ENCODE peak calls at places on chromosomes 3 and 15, in six cellular contexts. One of them, this sample, is unnamed.

GRCh38 chr15:82845686-82846085 is 36.3 kb downstream of the WHAMM start:
- DNase-seq in neural progenitor cell: no peak
- DNase-seq in SK-N-SH: no peak
- DNase-seq in PC-3: no peak
- DNase-seq in MM.1S: no peak
- DNase-seq in HCT116: no peak
- DNase-seq in this sample: no peak

GRCh38 chr15:39318231-39318630 is 262.6 kb upstream of the THBS1 start:
- DNase-seq in neural progenitor cell: no peak
- DNase-seq in SK-N-SH: no peak
- DNase-seq in PC-3: no peak
- DNase-seq in MM.1S: no peak
- DNase-seq in HCT116: no peak
- DNase-seq in this sample: no peak

GRCh38 chr15:66692808-66693596 is 9.0 kb upstream of the SMAD6 start:
- DNase-seq in neural progenitor cell: no peak
- DNase-seq in SK-N-SH: no peak
- DNase-seq in PC-3: no peak
- DNase-seq in MM.1S: no peak
- DNase-seq in HCT116: no peak
- DNase-seq in this sample: no peak

GRCh38 chr15:42141795-42142667 is 14.4 kb downstream of the PLA2G4F start:
- DNase-seq in neural progenitor cell: no peak
- DNase-seq in SK-N-SH: no peak
- DNase-seq in PC-3: no peak
- DNase-seq in MM.1S: no peak
- DNase-seq in HCT116: no peak
- DNase-seq in this sample: no peak

GRCh38 chr15:85412956-85413854 is 32.8 kb downstream of the AKAP13 start:
- DNase-seq in neural progenitor cell: no peak
- DNase-seq in SK-N-SH: peak; percentile 27
- DNase-seq in PC-3: peak; percentile 94
- DNase-seq in MM.1S: peak; percentile 92
- DNase-seq in HCT116: peak; percentile 88
- DNase-seq in this sample: peak; percentile 94

GRCh38 chr3:128328546-128329458 is 137.9 kb downstream of the DNAJB8 start:
- DNase-seq in neural progenitor cell: no peak
- DNase-seq in SK-N-SH: no peak
- DNase-seq in PC-3: no peak
- DNase-seq in MM.1S: no peak
- DNase-seq in HCT116: no peak
- DNase-seq in this sample: no peak

GRCh38 chr3:188051801-188052228 is 102.1 kb upstream of the LPP start:
- DNase-seq in neural progenitor cell: no peak
- DNase-seq in SK-N-SH: no peak
- DNase-seq in PC-3: no peak
- DNase-seq in MM.1S: no peak
- DNase-seq in HCT116: no peak
- DNase-seq in this sample: no peak

GRCh38 chr3:14216257-14217048 is 37.8 kb downstream of the LSM3 start:
- DNase-seq in neural progenitor cell: peak; percentile 76
- DNase-seq in SK-N-SH: peak; percentile 85
- DNase-seq in PC-3: no peak
- DNase-seq in MM.1S: no peak
- DNase-seq in HCT116: no peak
- DNase-seq in this sample: no peak

GRCh38 chr3:192675958-192676649 is 51.2 kb downstream of the FGF12 start:
- DNase-seq in neural progenitor cell: no peak
- DNase-seq in SK-N-SH: no peak
- DNase-seq in PC-3: no peak
- DNase-seq in MM.1S: no peak
- DNase-seq in HCT116: no peak
- DNase-seq in this sample: no peak

GRCh38 chr15:32029409-32029861 is 880 bp upstream of the CHRNA7 start:
- DNase-seq in neural progenitor cell: peak; percentile 80
- DNase-seq in SK-N-SH: peak; percentile 80
- DNase-seq in PC-3: no peak
- DNase-seq in MM.1S: peak; percentile 18
- DNase-seq in HCT116: no peak
- DNase-seq in this sample: peak; percentile 4

GRCh38 chr15:100661161-100661560 is 58.8 kb downstream of the ASB7 start:
- DNase-seq in neural progenitor cell: no peak
- DNase-seq in SK-N-SH: no peak
- DNase-seq in PC-3: no peak
- DNase-seq in MM.1S: no peak
- DNase-seq in HCT116: no peak
- DNase-seq in this sample: no peak

GRCh38 chr15:31590609-31591008 is 264.0 kb downstream of the KLF13 start:
- DNase-seq in neural progenitor cell: no peak
- DNase-seq in SK-N-SH: no peak
- DNase-seq in PC-3: no peak
- DNase-seq in MM.1S: no peak
- DNase-seq in HCT116: no peak
- DNase-seq in this sample: no peak

GRCh38 chr3:18544135-18544534 is 119.0 kb upstream of the SATB1 start:
- DNase-seq in neural progenitor cell: no peak
- DNase-seq in SK-N-SH: peak; percentile 16
- DNase-seq in PC-3: no peak
- DNase-seq in MM.1S: no peak
- DNase-seq in HCT116: no peak
- DNase-seq in this sample: no peak

GRCh38 chr3:15347737-15348110 is 15.3 kb upstream of the SH3BP5 start:
- DNase-seq in neural progenitor cell: no peak
- DNase-seq in SK-N-SH: no peak
- DNase-seq in PC-3: no peak
- DNase-seq in MM.1S: no peak
- DNase-seq in HCT116: no peak
- DNase-seq in this sample: no peak

GRCh38 chr3:136751259-136752045 is 726 bp downstream of the STAG1 start:
- DNase-seq in neural progenitor cell: peak; percentile 94
- DNase-seq in SK-N-SH: peak; percentile 86
- DNase-seq in PC-3: peak; percentile 54
- DNase-seq in MM.1S: peak; percentile 69
- DNase-seq in HCT116: no peak
- DNase-seq in this sample: peak; percentile 84

GRCh38 chr15:91940466-91941381 is 87.2 kb downstream of the SLCO3A1 start:
- DNase-seq in neural progenitor cell: no peak
- DNase-seq in SK-N-SH: peak; percentile 45
- DNase-seq in PC-3: no peak
- DNase-seq in MM.1S: no peak
- DNase-seq in HCT116: no peak
- DNase-seq in this sample: no peak

GRCh38 chr3:32817561-32818430 is at the start of gene TRIM71:
- DNase-seq in neural progenitor cell: peak; percentile 68
- DNase-seq in SK-N-SH: peak; percentile 61
- DNase-seq in PC-3: no peak
- DNase-seq in MM.1S: no peak
- DNase-seq in HCT116: no peak
- DNase-seq in this sample: peak; percentile 22

GRCh38 chr3:129184396-129184656 is 630 bp upstream of the CNBP start:
- DNase-seq in neural progenitor cell: no peak
- DNase-seq in SK-N-SH: peak; percentile 62
- DNase-seq in PC-3: no peak
- DNase-seq in MM.1S: peak; percentile 24
- DNase-seq in HCT116: no peak
- DNase-seq in this sample: peak; percentile 46

GRCh38 chr3:126672741-126673140 is 17.8 kb upstream of the TXNRD3 start:
- DNase-seq in neural progenitor cell: no peak
- DNase-seq in SK-N-SH: no peak
- DNase-seq in PC-3: no peak
- DNase-seq in MM.1S: no peak
- DNase-seq in HCT116: no peak
- DNase-seq in this sample: no peak

GRCh38 chr15:58505581-58505980 is 73.8 kb downstream of the LIPC start:
- DNase-seq in neural progenitor cell: no peak
- DNase-seq in SK-N-SH: no peak
- DNase-seq in PC-3: peak; percentile 50
- DNase-seq in MM.1S: no peak
- DNase-seq in HCT116: no peak
- DNase-seq in this sample: peak; percentile 80

GRCh38 chr3:170076715-170077238 is 39.0 kb downstream of the GPR160 start:
- DNase-seq in neural progenitor cell: no peak
- DNase-seq in SK-N-SH: no peak
- DNase-seq in PC-3: peak; percentile 49
- DNase-seq in MM.1S: no peak
- DNase-seq in HCT116: no peak
- DNase-seq in this sample: peak; percentile 59

GRCh38 chr3:18086078-18086477 is 339.1 kb downstream of the SATB1 start:
- DNase-seq in neural progenitor cell: no peak
- DNase-seq in SK-N-SH: no peak
- DNase-seq in PC-3: no peak
- DNase-seq in MM.1S: no peak
- DNase-seq in HCT116: no peak
- DNase-seq in this sample: no peak

GRCh38 chr3:30895329-30895728 is 868 bp upstream of the GADL1 start:
- DNase-seq in neural progenitor cell: peak; percentile 9
- DNase-seq in SK-N-SH: no peak
- DNase-seq in PC-3: no peak
- DNase-seq in MM.1S: no peak
- DNase-seq in HCT116: no peak
- DNase-seq in this sample: no peak

GRCh38 chr3:1190576-1190975 is 97.8 kb downstream of the CNTN6 start:
- DNase-seq in neural progenitor cell: no peak
- DNase-seq in SK-N-SH: no peak
- DNase-seq in PC-3: no peak
- DNase-seq in MM.1S: no peak
- DNase-seq in HCT116: no peak
- DNase-seq in this sample: no peak

GRCh38 chr3:30349507-30349906 is 256.9 kb upstream of the TGFBR2 start:
- DNase-seq in neural progenitor cell: peak; percentile 15
- DNase-seq in SK-N-SH: no peak
- DNase-seq in PC-3: no peak
- DNase-seq in MM.1S: no peak
- DNase-seq in HCT116: no peak
- DNase-seq in this sample: no peak

GRCh38 chr3:196648856-196649255 is 9.4 kb downstream of the NRROS start:
- DNase-seq in neural progenitor cell: no peak
- DNase-seq in SK-N-SH: no peak
- DNase-seq in PC-3: no peak
- DNase-seq in MM.1S: no peak
- DNase-seq in HCT116: no peak
- DNase-seq in this sample: peak; percentile 10

GRCh38 chr15:34501131-34501530 is 63.5 kb upstream of the GOLGA8A start:
- DNase-seq in neural progenitor cell: no peak
- DNase-seq in SK-N-SH: no peak
- DNase-seq in PC-3: no peak
- DNase-seq in MM.1S: no peak
- DNase-seq in HCT116: no peak
- DNase-seq in this sample: no peak

GRCh38 chr15:34493001-34493400 is 55.4 kb upstream of the GOLGA8A start:
- DNase-seq in neural progenitor cell: no peak
- DNase-seq in SK-N-SH: no peak
- DNase-seq in PC-3: no peak
- DNase-seq in MM.1S: peak; percentile 36
- DNase-seq in HCT116: no peak
- DNase-seq in this sample: no peak

GRCh38 chr15:34494084-34494399 is 56.4 kb upstream of the GOLGA8A start:
- DNase-seq in neural progenitor cell: no peak
- DNase-seq in SK-N-SH: no peak
- DNase-seq in PC-3: no peak
- DNase-seq in MM.1S: no peak
- DNase-seq in HCT116: no peak
- DNase-seq in this sample: no peak

GRCh38 chr15:34496616-34497015 is 59.0 kb upstream of the GOLGA8A start:
- DNase-seq in neural progenitor cell: no peak
- DNase-seq in SK-N-SH: peak; percentile 19
- DNase-seq in PC-3: no peak
- DNase-seq in MM.1S: no peak
- DNase-seq in HCT116: no peak
- DNase-seq in this sample: no peak
- H3K9ac ChIP-seq in neural progenitor cell: no peak overlapping the region
- H3K9ac ChIP-seq in SK-N-SH: no peak overlapping the region
- H3K9ac ChIP-seq in PC-3: no peak overlapping the region
- H3K9ac ChIP-seq in MM.1S: no peak overlapping the region
- H3K9ac ChIP-seq in HCT116: no peak overlapping the region
- H3K9ac ChIP-seq in this sample: no peak overlapping the region

GRCh38 chr3:51819709-51820406 is 40.8 kb upstream of the IQCF6 start:
- DNase-seq in neural progenitor cell: peak; percentile 74
- DNase-seq in SK-N-SH: no peak
- DNase-seq in PC-3: peak; percentile 11
- DNase-seq in MM.1S: no peak
- DNase-seq in HCT116: peak; percentile 15
- DNase-seq in this sample: peak; percentile 9
- TF ChIP-seq EZH2phosphoT487 in neural progenitor cell: no peak
- TF ChIP-seq EZH2phosphoT487 in SK-N-SH: no peak
- TF ChIP-seq EZH2phosphoT487 in PC-3: no peak
- TF ChIP-seq EZH2phosphoT487 in MM.1S: no peak
- TF ChIP-seq EZH2phosphoT487 in HCT116: no peak
- TF ChIP-seq EZH2phosphoT487 in this sample: no peak

GRCh38 chr3:34276342-34276741 is 477.9 kb downstream of the PDCD6IP start:
- DNase-seq in neural progenitor cell: no peak
- DNase-seq in SK-N-SH: no peak
- DNase-seq in PC-3: no peak
- DNase-seq in MM.1S: no peak
- DNase-seq in HCT116: no peak
- DNase-seq in this sample: no peak

GRCh38 chr3:34275811-34276210 is 477.4 kb downstream of the PDCD6IP start:
- DNase-seq in neural progenitor cell: no peak
- DNase-seq in SK-N-SH: no peak
- DNase-seq in PC-3: no peak
- DNase-seq in MM.1S: no peak
- DNase-seq in HCT116: no peak
- DNase-seq in this sample: no peak

DNA sequence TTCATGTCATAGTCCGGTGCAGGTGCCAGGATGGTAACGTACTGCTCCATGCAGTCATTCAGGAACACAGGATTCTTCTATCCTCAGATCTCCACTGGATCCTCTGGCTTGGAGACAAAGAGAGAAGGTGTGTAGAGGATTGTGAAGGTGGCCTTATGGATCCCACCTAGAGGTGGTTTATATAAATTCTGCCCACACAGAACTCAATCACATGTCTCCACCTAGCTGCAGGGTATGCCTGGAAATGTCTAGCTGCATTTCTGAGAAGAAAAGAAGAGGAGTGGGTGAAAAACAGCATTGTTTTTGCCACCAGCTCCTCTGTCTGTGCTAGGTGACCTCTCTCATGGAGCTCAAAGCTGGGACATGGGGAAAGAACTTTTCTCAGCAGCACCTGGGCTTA is 478.7 kb downstream of the PDCD6IP start:
- DNase-seq in neural progenitor cell: no peak
- DNase-seq in SK-N-SH: no peak
- DNase-seq in PC-3: no peak
- DNase-seq in MM.1S: no peak
- DNase-seq in HCT116: no peak
- DNase-seq in this sample: no peak
- H3K9ac ChIP-seq in neural progenitor cell: no peak overlapping the region
- H3K9ac ChIP-seq in SK-N-SH: no peak overlapping the region
- H3K9ac ChIP-seq in PC-3: no peak overlapping the region
- H3K9ac ChIP-seq in MM.1S: no peak overlapping the region
- H3K9ac ChIP-seq in HCT116: no peak overlapping the region
- H3K9ac ChIP-seq in this sample: no peak overlapping the region

DNA sequence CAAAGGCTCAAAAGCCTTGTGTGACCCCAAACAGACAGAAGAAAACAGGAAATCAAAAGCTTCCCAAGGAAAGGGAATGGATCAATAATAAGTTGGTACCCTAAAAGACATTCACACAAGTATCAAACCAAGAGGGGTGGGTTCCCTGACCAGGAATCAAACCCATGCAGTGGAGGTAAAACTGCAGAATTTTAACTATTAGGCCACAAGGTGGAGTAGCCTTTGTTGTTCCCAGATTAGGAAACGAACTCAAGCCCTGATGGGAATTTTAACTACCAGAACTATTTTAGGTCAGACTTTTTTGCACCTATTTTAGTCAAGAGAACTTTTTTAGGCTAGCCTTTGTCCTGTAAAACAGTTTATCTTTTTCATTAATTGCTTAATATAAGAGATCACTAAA is 31.4 kb downstream of the SETMAR start:
- DNase-seq in neural progenitor cell: no peak
- DNase-seq in SK-N-SH: no peak
- DNase-seq in PC-3: peak; percentile 42
- DNase-seq in MM.1S: no peak
- DNase-seq in HCT116: no peak
- DNase-seq in this sample: peak; percentile 10
- TF ChIP-seq EZH2phosphoT487 in neural progenitor cell: no peak
- TF ChIP-seq EZH2phosphoT487 in SK-N-SH: no peak
- TF ChIP-seq EZH2phosphoT487 in PC-3: no peak
- TF ChIP-seq EZH2phosphoT487 in MM.1S: no peak
- TF ChIP-seq EZH2phosphoT487 in HCT116: no peak
- TF ChIP-seq EZH2phosphoT487 in this sample: no peak

This sample was measured in GM23248.